ENCODE peak calls at places on chromosomes 5 and 9, in six cellular contexts. Y is left cardiac atrium, M is myocyte, O is hypothalamus, Q is thoracic aorta, X is HTR-8/SVneo. P is an unnamed sample.

GRCh38 chr5:53091304-53091703 is 18.3 kb downstream of the MOCS2 start:
- DNase-seq in Y (no peak), M (peak), O (no peak), Q (no peak), X (peak), P (no peak)

GRCh38 chr5:173888473-173889135 is 455 bp downstream of the CPEB4 start:
- DNase-seq in Y (peak), M (peak), O (no peak), Q (no peak), X (no peak), P (no peak)

GRCh38 chr5:111530298-111530740 is 18.0 kb upstream of the STARD4 start:
- DNase-seq in Y (peak), M (no peak), O (no peak), Q (peak), X (peak), P (peak)

GRCh38 chr5:113119271-113119924 is 142.8 kb downstream of the DCP2 start:
- DNase-seq in Y (peak), M (peak), O (no peak), Q (no peak), X (no peak), P (no peak)

GRCh38 chr9:91060520-91061343 is 259.1 kb downstream of the SYK start:
- DNase-seq in Y (peak), M (peak), O (no peak), Q (no peak), X (peak), P (peak)

GRCh38 chr9:125337282-125337681 is 75.7 kb downstream of the GAPVD1 start:
- DNase-seq in Y (no peak), M (no peak), O (no peak), Q (no peak), X (no peak), P (no peak)

GRCh38 chr9:114434878-114435311 is 47.1 kb upstream of the AKNA start:
- DNase-seq in Y (no peak), M (peak), O (no peak), Q (no peak), X (peak), P (peak)

GRCh38 chr5:176818391-176819098 is 8.2 kb downstream of the UNC5A start:
- DNase-seq in Y (no peak), M (no peak), O (no peak), Q (no peak), X (no peak), P (no peak)

GRCh38 chr5:25119654-25120053 is 474.9 kb upstream of the CDH10 start:
- DNase-seq in Y (no peak), M (no peak), O (no peak), Q (no peak), X (peak), P (no peak)

GRCh38 chr9:13688990-13689600 is 409.6 kb upstream of the MPDZ start:
- DNase-seq in Y (no peak), M (no peak), O (no peak), Q (no peak), X (no peak), P (no peak)

GRCh38 chr9:111386386-111386785 is 56.4 kb upstream of the OR2K2 start:
- DNase-seq in Y (no peak), M (peak), O (no peak), Q (no peak), X (no peak), P (no peak)

GRCh38 chr9:26172301-26172700 is 494.1 kb upstream of the TUSC1 start:
- DNase-seq in Y (no peak), M (no peak), O (no peak), Q (no peak), X (no peak), P (no peak)

GRCh38 chr5:84085387-84086041 is 299.2 kb downstream of the EDIL3 start:
- DNase-seq in Y (no peak), M (peak), O (no peak), Q (no peak), X (no peak), P (no peak)

GRCh38 chr5:43636076-43636475 is 33.1 kb downstream of the NNT start:
- DNase-seq in Y (no peak), M (no peak), O (no peak), Q (no peak), X (no peak), P (no peak)

GRCh38 chr9:95626885-95627558 is 110.3 kb upstream of the PTCH1 start:
- DNase-seq in Y (peak), M (peak), O (no peak), Q (peak), X (no peak), P (no peak)

GRCh38 chr9:93110400-93110855 is 14.4 kb downstream of the CARD19 start:
- DNase-seq in Y (peak), M (no peak), O (no peak), Q (no peak), X (no peak), P (no peak)

GRCh38 chr5:68562308-68562707 is 346.8 kb downstream of the PIK3R1 start:
- DNase-seq in Y (peak), M (peak), O (peak), Q (no peak), X (no peak), P (no peak)

GRCh38 chr9:131513177-131513576 is 10.5 kb downstream of the POMT1 start:
- DNase-seq in Y (no peak), M (no peak), O (no peak), Q (no peak), X (no peak), P (no peak)

GRCh38 chr9:117734523-117735314 is 30.5 kb downstream of the TLR4 start:
- DNase-seq in Y (no peak), M (peak), O (no peak), Q (no peak), X (peak), P (no peak)

P was measured in NCI-H460.